ENCODE peak calls at places on chromosomes 3 and 15, in four cellular contexts. J is stimulated activated CD4-positive, alpha-beta T cell treated with anti-CD3 and anti-CD28 coated beads, Interleukin-2, amount 100 ng/mL, for 48 hours; F is Karpas-422; O is foreskin fibroblast. L is an unnamed sample.

GRCh38 chr15:60591491-60592385 is 112.8 kb upstream of the ICE2 start:
- DNase-seq in J (no peak), F (no peak), O (peak; percentile 22), L (no peak)

GRCh38 chr3:28868897-28869296 is 412.0 kb upstream of the RBMS3 start:
- DNase-seq in J (no peak), F (no peak), O (no peak), L (no peak)

GRCh38 chr15:71786673-71787072 is 23.7 kb upstream of the NR2E3 start:
- DNase-seq in J (no peak), F (no peak), O (no peak), L (no peak)

GRCh38 chr3:122754867-122755835 is 38.5 kb downstream of the HSPBAP1 start:
- DNase-seq in J (peak; percentile 2), F (peak; percentile 83), O (peak; percentile 34), L (no peak)

GRCh38 chr15:80970658-80971057 is 19.0 kb downstream of the MESD start:
- DNase-seq in J (no peak), F (no peak), O (no peak), L (no peak)

GRCh38 chr3:51678685-51679084 is 7.6 kb downstream of the TEX264 start:
- DNase-seq in J (no peak), F (no peak), O (no peak), L (no peak)

GRCh38 chr15:38300395-38300794 is 47.8 kb downstream of the SPRED1 start:
- DNase-seq in J (no peak), F (no peak), O (no peak), L (no peak)

GRCh38 chr15:70491183-70491621 is 272.2 kb downstream of the UACA start:
- DNase-seq in J (no peak), F (peak; percentile 65), O (no peak), L (no peak)

GRCh38 chr3:177300039-177300833 is 103.0 kb upstream of the TBL1XR1 start:
- DNase-seq in J (no peak), F (no peak), O (peak; percentile 33), L (peak; percentile 11)

GRCh38 chr3:48567090-48567489 is 3.5 kb upstream of the UCN2 start:
- DNase-seq in J (no peak), F (no peak), O (no peak), L (no peak)

GRCh38 chr3:108667312-108667711 is 77.8 kb downstream of the DZIP3 start:
- DNase-seq in J (no peak), F (no peak), O (no peak), L (no peak)

GRCh38 chr15:65396283-65396964 is 18.6 kb upstream of the IGDCC3 start:
- DNase-seq in J (no peak), F (no peak), O (no peak), L (no peak)

GRCh38 chr15:35723852-35724251 is 177.9 kb upstream of the DPH6 start:
- DNase-seq in J (no peak), F (no peak), O (no peak), L (no peak)

GRCh38 chr3:14829811-14830210 is 11.0 kb downstream of the FGD5 start:
- DNase-seq in J (no peak), F (no peak), O (no peak), L (no peak)

GRCh38 chr3:183513046-183513706 is 42.3 kb downstream of the KLHL6 start:
- DNase-seq in J (peak; percentile 13), F (peak; percentile 78), O (no peak), L (no peak)

GRCh38 chr3:64067510-64068346 is 44.4 kb upstream of the PSMD6 start:
- DNase-seq in J (no peak), F (no peak), O (peak; percentile 26), L (no peak)

GRCh38 chr3:5497497-5497896 is 310.0 kb downstream of the EDEM1 start:
- DNase-seq in J (no peak), F (no peak), O (no peak), L (no peak)

GRCh38 chr15:91824256-91824655 is 29.3 kb upstream of the SLCO3A1 start:
- DNase-seq in J (no peak), F (no peak), O (no peak), L (no peak)

GRCh38 chr3:134327594-134327975 is 46.7 kb downstream of the AMOTL2 start:
- DNase-seq in J (no peak), F (no peak), O (peak; percentile 90), L (no peak)

GRCh38 chr3:110738531-110738930 is 333.1 kb upstream of the NECTIN3 start:
- DNase-seq in J (no peak), F (no peak), O (peak; percentile 36), L (no peak)

GRCh38 chr3:182410051-182410450 is 383.3 kb upstream of the ATP11B start:
- DNase-seq in J (no peak), F (no peak), O (no peak), L (no peak)

GRCh38 chr3:159260049-159260662 is 458.3 kb downstream of the MFSD1 start:
- DNase-seq in J (peak; percentile 24), F (peak; percentile 81), O (peak; percentile 61), L (no peak)

GRCh38 chr3:77814845-77815244 is 774.9 kb downstream of the ROBO2 start:
- DNase-seq in J (no peak), F (no peak), O (no peak), L (no peak)

GRCh38 chr15:61715082-61715481 is 345.2 kb downstream of the VPS13C start:
- DNase-seq in J (no peak), F (no peak), O (peak; percentile 30), L (no peak)

GRCh38 chr3:101100361-101101009 is 107.3 kb upstream of the ABI3BP start:
- DNase-seq in J (no peak), F (no peak), O (no peak), L (no peak)

GRCh38 chr3:127690823-127691452 is 18.2 kb downstream of the ABTB1 start:
- DNase-seq in J (no peak), F (peak; percentile 71), O (peak; percentile 60), L (no peak)